ENCODE peak calls at places on chromosome 11, in four cellular contexts. W is erythroblast, A is GM06990, M is NCI-H1436. H is an unnamed sample.

GRCh38 chr11:98107736-98108135 is 913.0 kb upstream of the CNTN5 start:
- DNase-seq in A (no peak), M (no peak), W (no peak), H (no peak)

GRCh38 chr11:82807646-82808045 is 74.0 kb upstream of the FAM181B start:
- DNase-seq in A (no peak), W (no peak), M (no peak), H (no peak)

GRCh38 chr11:70220136-70220535 is 17.0 kb downstream of the FADD start:
- DNase-seq in M (no peak), W (no peak), A (no peak), H (no peak)

GRCh38 chr11:134555510-134555909 is 143.5 kb upstream of the B3GAT1 start:
- DNase-seq in W (no peak), A (no peak), M (no peak), H (no peak)

GRCh38 chr11:772429-773390 is 4.6 kb downstream of the GATD1 start:
- DNase-seq in A (no peak), W (no peak), M (no peak), H (no peak)

GRCh38 chr11:95680169-95680929 is 109.2 kb downstream of the FAM76B start:
- DNase-seq in W (no peak), M (no peak), A (no peak), H (no peak)

GRCh38 chr11:72220696-72221363 is 3.7 kb upstream of the INPPL1 start:
- DNase-seq in M (no peak), W (no peak), A (no peak), H (no peak)

GRCh38 chr11:71548120-71548519 is at the start of gene KRTAP5-9:
- DNase-seq in W (no peak), A (no peak), M (no peak), H (no peak)

GRCh38 chr11:1232328-1233321 is 9.8 kb downstream of the MUC5B start:
- DNase-seq in A (no peak), M (no peak), W (no peak), H (no peak)

GRCh38 chr11:76524919-76525318 is 80.1 kb downstream of the EMSY start:
- DNase-seq in M (no peak), W (peak; percentile 7), A (no peak), H (no peak)

GRCh38 chr11:126212089-126212660 is 593 bp downstream of the FAM118B start:
- DNase-seq in M (no peak), A (no peak), W (no peak), H (no peak)

GRCh38 chr11:93849751-93850584 is 450 bp downstream of the VSTM5 start:
- DNase-seq in M (peak; percentile 31), W (peak; percentile 61), A (no peak), H (no peak)

GRCh38 chr11:102240502-102240901 is 76.8 kb upstream of the BIRC3 start:
- DNase-seq in A (no peak), W (no peak), M (no peak), H (no peak)

GRCh38 chr11:6646040-6646439 is 9.6 kb downstream of the DCHS1 start:
- DNase-seq in A (peak; percentile 36), W (no peak), M (no peak), H (no peak)

GRCh38 chr11:61682093-61682732 is 2.0 kb downstream of the DAGLA start:
- DNase-seq in M (no peak), A (no peak), W (no peak), H (no peak)